ENCODE peak calls at places on chromosomes 16 and 17, in five cellular contexts. N is hypothalamus, Q is neural crest cell, Y is tibial artery, Z is Caco-2. T is an unnamed sample.

GRCh38 chr17:56222255-56222654 is 69.0 kb downstream of the ANKFN1 start:
- DNase-seq in N (no peak), Z (no peak), Y (no peak), Q (no peak), T (no peak)

GRCh38 chr17:67265620-67266019 is 20.6 kb upstream of the HELZ start:
- DNase-seq in Z (no peak), Q (no peak), Y (peak), N (no peak), T (no peak)

GRCh38 chr16:11949527-11949926 is 7.7 kb upstream of the NPIPB2 start:
- DNase-seq in Y (no peak), Z (peak), N (no peak), Q (peak), T (peak)

GRCh38 chr17:42200702-42201101 is 6.4 kb upstream of the GHDC start:
- DNase-seq in Q (no peak), N (no peak), Z (no peak), Y (no peak), T (no peak)

GRCh38 chr16:18842565-18842964 is 41.2 kb upstream of the ARL6IP1 start:
- DNase-seq in Q (no peak), Z (no peak), N (no peak), Y (no peak), T (no peak)

GRCh38 chr17:81241203-81241602 is 2.1 kb downstream of the NDUFAF8 start:
- DNase-seq in Y (no peak), Z (no peak), N (no peak), Q (no peak), T (no peak)

GRCh38 chr17:65022751-65023421 is 33.7 kb downstream of the GNA13 start:
- DNase-seq in Z (no peak), Y (no peak), Q (no peak), N (no peak), T (peak)

GRCh38 chr17:77822302-77823030 is 136.0 kb upstream of the TNRC6C start:
- DNase-seq in N (no peak), Y (peak), Z (no peak), Q (no peak), T (no peak)

GRCh38 chr16:68385371-68385770 is 62.9 kb downstream of the SMPD3 start:
- DNase-seq in Q (no peak), N (no peak), Z (no peak), Y (no peak), T (no peak)

GRCh38 chr17:28174352-28175046 is 132.0 kb downstream of the NLK start:
- DNase-seq in Q (no peak), N (no peak), Z (no peak), Y (no peak), T (peak)

GRCh38 chr17:43669971-43670644 is 8.4 kb upstream of the MEOX1 start:
- DNase-seq in N (no peak), Y (no peak), Q (no peak), Z (peak), T (no peak)

GRCh38 chr16:869823-870641 is 69.5 kb upstream of the GNG13 start:
- DNase-seq in Y (no peak), Z (no peak), N (no peak), Q (no peak), T (no peak)

GRCh38 chr17:82257473-82257872 is 16.0 kb downstream of the CSNK1D start:
- DNase-seq in Y (no peak), Z (peak), N (no peak), Q (peak), T (peak)

GRCh38 chr17:80246726-80247125 is 13.9 kb upstream of the RNF213 start:
- DNase-seq in Q (no peak), Z (no peak), Y (no peak), N (no peak), T (no peak)

GRCh38 chr16:3595110-3595486 is 16.3 kb downstream of the SLX4 start:
- DNase-seq in N (no peak), Q (no peak), Z (no peak), Y (no peak), T (no peak)

GRCh38 chr16:35687071-35687470 is 2227.7 kb downstream of the TP53TG3F start:
- DNase-seq in N (no peak), Z (no peak), Y (peak), Q (no peak), T (no peak)

GRCh38 chr16:63461248-63461841 is 1425.1 kb upstream of the CDH8 start:
- DNase-seq in Q (peak), Z (peak), N (no peak), Y (no peak), T (peak)

GRCh38 chr16:55499951-55500350 is 8.9 kb upstream of the LPCAT2 start:
- DNase-seq in Y (no peak), Z (no peak), Q (no peak), N (no peak), T (peak)

GRCh38 chr17:41873559-41874292 is 8.5 kb upstream of the KLHL11 start:
- DNase-seq in Q (no peak), Y (no peak), Z (no peak), N (no peak), T (no peak)

GRCh38 chr16:66161942-66162341 is 204.5 kb upstream of the CDH5 start:
- DNase-seq in N (no peak), Z (no peak), Y (peak), Q (no peak), T (no peak)

GRCh38 chr16:56107944-56108583 is 83.2 kb upstream of the GNAO1 start:
- DNase-seq in Q (no peak), Y (no peak), N (peak), Z (no peak), T (no peak)

GRCh38 chr16:75111514-75112280 is 4.9 kb downstream of the LDHD start:
- DNase-seq in N (no peak), Q (no peak), Y (peak), Z (no peak), T (no peak)

GRCh38 chr16:27428035-27428785 is 26.2 kb downstream of the IL21R start:
- DNase-seq in Z (no peak), Q (no peak), Y (no peak), N (no peak), T (no peak)

GRCh38 chr17:19250421-19251141 is 13.4 kb downstream of the EPN2 start:
- DNase-seq in Q (no peak), Z (no peak), N (peak), Y (peak), T (no peak)

GRCh38 chr16:1135459-1135825 is 17.5 kb upstream of the CACNA1H start:
- DNase-seq in N (no peak), Z (no peak), Y (no peak), Q (no peak), T (no peak)

GRCh38 chr16:84503751-84504395 is 586 bp downstream of the MEAK7 start:
- DNase-seq in Q (no peak), N (no peak), Z (no peak), Y (peak), T (peak)

GRCh38 chr17:205176-205538 is 23.7 kb upstream of the DOC2B start:
- DNase-seq in N (no peak), Z (no peak), Y (no peak), Q (no peak), T (no peak)

GRCh38 chr17:36856921-36857381 is 80.3 kb upstream of the LHX1 start:
- DNase-seq in Q (no peak), N (no peak), Y (no peak), Z (no peak), T (no peak)

GRCh38 chr16:51243836-51244483 is 92.9 kb upstream of the SALL1 start:
- DNase-seq in Z (peak), Y (no peak), Q (no peak), N (no peak), T (no peak)

GRCh38 chr17:17229416-17230098 is 7.4 kb downstream of the FLCN start:
- DNase-seq in Y (no peak), Q (no peak), N (no peak), Z (no peak), T (no peak)

GRCh38 chr16:21666772-21667171 is 3.0 kb downstream of the OTOA start:
- DNase-seq in N (no peak), Y (no peak), Z (no peak), Q (peak), T (no peak)

GRCh38 chr17:51258756-51259573 is 884 bp downstream of the MBTD1 start:
- DNase-seq in N (no peak), Q (no peak), Y (no peak), Z (peak), T (peak)

GRCh38 chr16:24035127-24035842 is 199.5 kb downstream of the PRKCB start:
- DNase-seq in Y (no peak), Z (no peak), N (no peak), Q (no peak), T (no peak)

GRCh38 chr16:84084570-84085270 is 32.0 kb downstream of the MBTPS1 start:
- DNase-seq in Z (peak), Y (no peak), N (no peak), Q (peak), T (peak)

GRCh38 chr17:77066165-77066564 is 74.6 kb upstream of the SEC14L1 start:
- DNase-seq in Z (no peak), Y (no peak), N (no peak), Q (no peak), T (no peak)

GRCh38 chr17:19757536-19758180 is 9.6 kb upstream of the ALDH3A1 start:
- DNase-seq in N (no peak), Q (no peak), Z (no peak), Y (peak), T (no peak)

T was measured in ELR.